ENCODE peak calls at places on chromosomes 11 and 22, in six cellular contexts. P is endodermal cell, U is GM10248, X is neural crest cell, I is GM06990, Q is fibroblast of lung. D is an unnamed sample.

GRCh38 chr11:116580828-116581227 is 192.0 kb downstream of the BUD13 start:
- DNase-seq in P (peak; percentile 94), U (no peak), X (no peak), I (no peak), Q (no peak), D (no peak)

GRCh38 chr11:2150206-2150847 is 10.7 kb downstream of the INS start:
- DNase-seq in P (peak; percentile 67), U (no peak), X (no peak), I (no peak), Q (peak; percentile 54), D (no peak)

GRCh38 chr11:95231881-95232605 is 1.0 kb upstream of the SESN3 start:
- DNase-seq in P (peak; percentile 88), U (peak; percentile 38), X (peak; percentile 61), I (peak; percentile 85), Q (peak; percentile 78), D (peak; percentile 54)

GRCh38 chr11:16883179-16883578 is 131.0 kb downstream of the PLEKHA7 start:
- DNase-seq in P (peak; percentile 82), U (no peak), X (no peak), I (no peak), Q (no peak), D (no peak)

GRCh38 chr11:103397369-103397768 is 288.1 kb downstream of the DYNC2H1 start:
- DNase-seq in P (no peak), U (no peak), X (no peak), I (no peak), Q (peak; percentile 11), D (no peak)

GRCh38 chr11:2287102-2287501 is 14.6 kb downstream of the C11orf21 start:
- DNase-seq in P (peak; percentile 36), U (no peak), X (no peak), I (no peak), Q (no peak), D (no peak)

GRCh38 chr22:27775087-27775697 is 26.4 kb downstream of the MN1 start:
- DNase-seq in P (no peak), U (no peak), X (no peak), I (no peak), Q (peak; percentile 88), D (no peak)

GRCh38 chr11:102007567-102008437 is 39.4 kb upstream of the CFAP300 start:
- DNase-seq in P (peak; percentile 51), U (peak; percentile 32), X (no peak), I (peak; percentile 15), Q (peak; percentile 50), D (peak; percentile 42)

GRCh38 chr11:120235024-120235628 is 4.8 kb upstream of the POU2F3 start:
- DNase-seq in P (peak; percentile 97), U (peak; percentile 83), X (peak; percentile 52), I (peak; percentile 69), Q (peak; percentile 47), D (peak; percentile 83)

GRCh38 chr11:72195518-72195917 is 3.6 kb downstream of the FOLR1 start:
- DNase-seq in P (no peak), U (no peak), X (no peak), I (no peak), Q (no peak), D (no peak)

GRCh38 chr11:120516461-120517389 is 5.2 kb downstream of the GRIK4 start:
- DNase-seq in P (peak; percentile 69), U (no peak), X (no peak), I (no peak), Q (no peak), D (no peak)

GRCh38 chr22:30575011-30575671 is 676 bp upstream of the GAL3ST1 start:
- DNase-seq in P (peak; percentile 75), U (no peak), X (no peak), I (no peak), Q (peak; percentile 84), D (no peak)

GRCh38 chr11:65709661-65710060 is 2.4 kb upstream of the KAT5 start:
- DNase-seq in P (no peak), U (no peak), X (no peak), I (no peak), Q (peak; percentile 47), D (no peak)

GRCh38 chr11:65710424-65710823 is 1.6 kb upstream of the KAT5 start:
- DNase-seq in P (no peak), U (no peak), X (no peak), I (no peak), Q (no peak), D (no peak)

GRCh38 chr11:65713212-65713969 is 1.3 kb downstream of the KAT5 start:
- DNase-seq in P (no peak), U (no peak), X (no peak), I (no peak), Q (no peak), D (no peak)

GRCh38 chr11:65712633-65713076 is 603 bp downstream of the KAT5 start:
- DNase-seq in P (no peak), U (no peak), X (no peak), I (no peak), Q (no peak), D (no peak)

DNA sequence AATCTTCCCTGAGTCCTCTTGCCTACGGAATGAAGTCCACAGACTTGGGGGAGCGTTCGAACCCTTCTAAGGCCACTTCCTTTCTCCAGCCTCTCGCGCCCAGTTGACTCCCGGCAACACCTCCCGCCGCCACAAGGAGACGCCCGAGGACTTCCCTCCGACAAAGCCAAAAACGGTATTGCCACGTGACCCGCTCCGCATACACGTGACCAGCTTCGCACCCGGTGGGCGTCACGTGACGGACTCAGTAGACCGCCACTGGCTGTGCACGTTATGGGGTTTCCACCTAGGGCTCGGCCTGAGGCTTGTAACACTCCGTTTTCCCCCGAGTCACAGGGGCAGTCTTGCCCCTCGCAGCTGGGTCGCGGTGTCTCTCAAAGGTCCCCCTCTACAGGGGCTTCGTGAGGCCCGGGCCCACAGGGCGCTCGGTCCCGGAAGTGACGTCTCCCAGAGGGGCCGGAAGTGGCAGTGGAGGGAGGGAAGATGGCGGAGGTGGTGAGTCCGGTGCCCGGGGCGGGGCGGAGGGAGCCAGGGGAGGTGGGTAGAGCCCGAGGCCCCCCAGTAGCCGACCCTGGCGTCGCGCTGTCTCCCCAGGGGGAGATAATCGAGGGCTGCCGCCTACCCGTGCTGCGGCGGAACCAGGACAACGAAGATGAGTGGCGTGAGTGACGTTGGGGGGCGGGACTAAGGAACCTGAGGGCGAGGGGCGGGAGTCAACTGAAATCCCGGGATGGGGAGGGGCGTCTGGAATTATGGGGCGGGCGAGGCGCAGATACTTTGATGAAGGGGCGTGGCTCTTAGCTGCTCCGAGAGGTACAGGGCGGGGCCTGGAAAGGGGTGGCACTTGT is at the start of gene KAT5:
- DNase-seq in P (peak; percentile 100), U (peak; percentile 92), X (peak; percentile 99), I (peak; percentile 99), Q (peak; percentile 97), D (peak; percentile 89)
- TF ChIP-seq CTCF in P (peak; percentile 95), U (peak; percentile 96), X (peak; percentile 93), I (peak; percentile 99), Q (peak; percentile 95), D (peak; percentile 99)

GRCh38 chr22:42700355-42700754 is 20.3 kb downstream of the A4GALT start:
- DNase-seq in P (no peak), U (no peak), X (no peak), I (no peak), Q (no peak), D (no peak)

GRCh38 chr22:42699953-42700352 is 20.7 kb downstream of the A4GALT start:
- DNase-seq in P (no peak), U (no peak), X (no peak), I (no peak), Q (no peak), D (no peak)

GRCh38 chr22:42697542-42698013 is 23.1 kb downstream of the A4GALT start:
- DNase-seq in P (peak; percentile 53), U (no peak), X (no peak), I (no peak), Q (peak; percentile 84), D (no peak)

GRCh38 chr22:42700901-42701300 is 19.8 kb downstream of the A4GALT start:
- DNase-seq in P (no peak), U (no peak), X (no peak), I (no peak), Q (no peak), D (no peak)

GRCh38 chr22:42699281-42699681 is 21.4 kb downstream of the A4GALT start:
- DNase-seq in P (peak; percentile 71), U (no peak), X (no peak), I (no peak), Q (no peak), D (no peak)
- TF ChIP-seq CTCF in P (no peak), U (no peak), X (no peak), I (no peak), Q (no peak), D (no peak)

GRCh38 chr22:37983860-37984791 is at the start of gene SOX10:
- DNase-seq in P (peak; percentile 95), U (no peak), X (peak; percentile 61), I (no peak), Q (no peak), D (no peak)

GRCh38 chr22:37982151-37982838 is 2.1 kb downstream of the SOX10 start:
- DNase-seq in P (no peak), U (no peak), X (no peak), I (no peak), Q (no peak), D (no peak)

GRCh38 chr22:37985050-37985585 is 763 bp upstream of the SOX10 start:
- DNase-seq in P (peak; percentile 51), U (no peak), X (no peak), I (no peak), Q (no peak), D (no peak)

GRCh38 chr22:37981282-37982011 is 2.9 kb downstream of the SOX10 start:
- DNase-seq in P (no peak), U (no peak), X (no peak), I (no peak), Q (no peak), D (no peak)

GRCh38 chr22:37982938-37983859 is 1.2 kb downstream of the SOX10 start:
- DNase-seq in P (peak; percentile 94), U (no peak), X (peak; percentile 57), I (no peak), Q (no peak), D (no peak)
- TF ChIP-seq CTCF in P (peak; percentile 98), U (no peak), X (peak; percentile 71), I (no peak), Q (no peak), D (no peak)

GRCh38 chr11:65571940-65572339 is 398 bp upstream of the FAM89B start:
- DNase-seq in P (peak; percentile 88), U (no peak), X (no peak), I (no peak), Q (no peak), D (no peak)
- TF ChIP-seq CTCF in P (peak; percentile 73), U (peak; percentile 20), X (peak; percentile 49), I (peak; percentile 9), Q (peak; percentile 29), D (peak; percentile 19)

DNA sequence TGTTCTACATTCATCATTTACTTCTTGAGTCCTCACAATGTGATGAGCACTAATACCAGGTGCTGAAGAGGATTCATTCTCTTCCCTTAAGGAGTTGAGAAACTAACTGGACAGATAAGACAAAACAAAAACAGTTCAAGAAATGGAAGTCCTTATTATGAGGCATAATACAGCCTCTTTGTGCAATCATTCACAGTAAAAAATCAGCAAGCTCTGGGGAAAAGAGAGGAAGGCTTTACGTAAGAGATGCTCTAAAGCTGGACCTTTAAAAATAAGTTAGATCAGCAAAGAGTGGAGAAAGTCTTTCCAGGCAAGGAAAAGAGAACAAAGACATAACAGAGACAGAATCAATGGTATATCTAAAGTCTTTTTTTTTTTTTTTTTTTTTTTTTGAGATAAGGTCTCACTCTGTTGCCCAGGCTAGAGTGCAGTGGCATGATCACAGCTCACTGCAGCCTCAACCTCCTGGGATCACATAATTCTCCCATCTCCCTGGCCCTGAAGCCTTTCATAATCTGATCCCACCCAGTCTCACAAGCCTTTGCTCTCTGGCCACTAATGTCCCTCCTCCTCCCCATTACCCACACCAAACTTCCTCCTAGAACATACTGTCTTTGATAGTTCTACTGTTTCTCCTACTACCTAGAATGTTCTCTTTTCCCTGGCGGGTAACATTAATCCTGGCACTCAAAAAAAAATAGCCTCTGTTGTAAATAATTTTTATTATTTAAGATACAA is 40.9 kb downstream of the MRTFA start:
- DNase-seq in P (no peak), U (no peak), X (no peak), I (no peak), Q (no peak), D (no peak)
- TF ChIP-seq CTCF in P (no peak), U (no peak), X (no peak), I (no peak), Q (no peak), D (no peak)